ENCODE peak calls at places on chromosomes 11 and 22, in five cellular contexts. B is activated effector memory CD4-positive, alpha-beta T cell treated with anti-CD3 and anti-CD28 coated beads, Interleukin-2, amount 50 U/mL, for 16 hours; I is GM13977; E is stimulated activated CD4-positive, alpha-beta T cell treated with anti-CD3 and anti-CD28 coated beads, Interleukin-2, amount 100 ng/mL, for 48 hours; J is WERI-Rb-1. A is an unnamed sample.

GRCh38 chr22:50184004-50184461 is 1.7 kb upstream of the TRABD start:
- DNase-seq in B (no peak), I (no peak), E (no peak), J (peak; percentile 42), A (peak; percentile 86)

GRCh38 chr22:44497218-44497903 is 672 bp downstream of the RTL6 start:
- DNase-seq in B (peak; percentile 66), I (no peak), E (no peak), J (peak; percentile 16), A (no peak)

GRCh38 chr11:75532200-75532972 is 6.6 kb upstream of the GDPD5 start:
- DNase-seq in B (peak; percentile 93), I (peak; percentile 80), E (peak; percentile 82), J (peak; percentile 77), A (peak; percentile 84)

GRCh38 chr22:40405178-40406062 is 35.0 kb downstream of the SGSM3 start:
- DNase-seq in B (peak; percentile 61), I (no peak), E (no peak), J (no peak), A (no peak)

GRCh38 chr11:102810943-102811528 is 13.1 kb upstream of the MMP1 start:
- DNase-seq in B (no peak), I (no peak), E (no peak), J (no peak), A (no peak)

GRCh38 chr11:47020793-47021624 is 84.4 kb downstream of the CSTPP1 start:
- DNase-seq in B (no peak), I (no peak), E (no peak), J (no peak), A (no peak)

GRCh38 chr11:69950120-69950519 is 128.0 kb upstream of the ANO1 start:
- DNase-seq in B (no peak), I (peak; percentile 59), E (peak; percentile 46), J (peak; percentile 77), A (no peak)

GRCh38 chr22:41951898-41952474 is at the start of gene SMIM45:
- DNase-seq in B (no peak), I (no peak), E (no peak), J (no peak), A (no peak)

GRCh38 chr11:84819128-84819527 is 808.0 kb downstream of the DLG2 start:
- DNase-seq in B (no peak), I (no peak), E (no peak), J (no peak), A (no peak)

GRCh38 chr11:61037694-61038093 is 64.6 kb upstream of the CD5 start:
- DNase-seq in B (no peak), I (no peak), E (no peak), J (no peak), A (peak; percentile 68)

GRCh38 chr22:20919718-20920117 is 2.5 kb downstream of the CRKL start:
- DNase-seq in B (no peak), I (no peak), E (no peak), J (no peak), A (no peak)

GRCh38 chr22:49295851-49296560 is 531.7 kb downstream of the BRD1 start:
- DNase-seq in B (no peak), I (no peak), E (no peak), J (no peak), A (peak; percentile 72)

GRCh38 chr22:36166518-36167220 is 6.1 kb upstream of the APOL3 start:
- DNase-seq in B (peak; percentile 43), I (no peak), E (no peak), J (peak; percentile 32), A (no peak)

GRCh38 chr11:118649941-118650340 is 29.5 kb downstream of the TREH start:
- DNase-seq in B (no peak), I (no peak), E (no peak), J (no peak), A (peak; percentile 58)

GRCh38 chr22:27463121-27463520 is 338.4 kb downstream of the MN1 start:
- DNase-seq in B (no peak), I (no peak), E (no peak), J (no peak), A (no peak)

GRCh38 chr11:105609341-105609781 is 512 bp upstream of the GRIA4 start:
- DNase-seq in B (no peak), I (peak; percentile 44), E (no peak), J (peak; percentile 49), A (no peak)

GRCh38 chr11:10728154-10728553 is 22.9 kb upstream of the CTR9 start:
- DNase-seq in B (no peak), I (no peak), E (no peak), J (no peak), A (no peak)

GRCh38 chr11:96329855-96330510 is 13.0 kb downstream of the MAML2 start:
- DNase-seq in B (no peak), I (no peak), E (no peak), J (no peak), A (no peak)

GRCh38 chr22:20390394-20390907 is 3.5 kb upstream of the ZNF74 start:
- DNase-seq in B (peak; percentile 38), I (no peak), E (no peak), J (no peak), A (no peak)

GRCh38 chr11:35781342-35782171 is 119.0 kb downstream of the TRIM44 start:
- DNase-seq in B (no peak), I (no peak), E (no peak), J (no peak), A (no peak)

GRCh38 chr11:123478352-123478986 is 48.4 kb downstream of the GRAMD1B start:
- DNase-seq in B (peak; percentile 68), I (no peak), E (peak; percentile 16), J (peak; percentile 79), A (no peak)

GRCh38 chr11:11178671-11179070 is 174.4 kb downstream of the CSNK2A3 start:
- DNase-seq in B (no peak), I (no peak), E (no peak), J (no peak), A (no peak)

GRCh38 chr11:134383576-134384221 is 28.3 kb downstream of the B3GAT1 start:
- DNase-seq in B (no peak), I (no peak), E (no peak), J (no peak), A (no peak)

GRCh38 chr11:65431452-65432132 is 9.0 kb downstream of the NEAT1 start:
- DNase-seq in B (peak; percentile 69), I (no peak), E (no peak), J (no peak), A (peak; percentile 10)

GRCh38 chr11:74470526-74470925 is 3.2 kb upstream of the KCNE3 start:
- DNase-seq in B (no peak), I (no peak), E (no peak), J (no peak), A (no peak)

GRCh38 chr11:2744166-2744565 is 44.4 kb upstream of the KCNQ1OT1 start:
- DNase-seq in B (peak; percentile 50), I (no peak), E (no peak), J (peak; percentile 8), A (no peak)